ENCODE peak calls at places on chromosome 9, in seven cellular contexts. One of them, this sample, is unnamed.

GRCh38 chr9:114078021-114078780 is at the start of gene AMBP:
- DNase-seq in skeletal muscle cell: no peak
- DNase-seq in fibroblast of the aortic adventitia: no peak
- DNase-seq in lower leg skin: no peak
- DNase-seq in CD8-positive, alpha-beta memory T cell: no peak
- DNase-seq in endodermal cell: no peak
- DNase-seq in effector memory CD4-positive, alpha-beta T cell: no peak
- DNase-seq in this sample: no peak

GRCh38 chr9:130185494-130186005 is 13.3 kb downstream of the NCS1 start:
- DNase-seq in skeletal muscle cell: no peak
- DNase-seq in fibroblast of the aortic adventitia: no peak
- DNase-seq in lower leg skin: no peak
- DNase-seq in CD8-positive, alpha-beta memory T cell: no peak
- DNase-seq in endodermal cell: no peak
- DNase-seq in effector memory CD4-positive, alpha-beta T cell: no peak
- DNase-seq in this sample: no peak

GRCh38 chr9:88090151-88090581 is 48.1 kb downstream of the SPATA31C2 start:
- DNase-seq in skeletal muscle cell: no peak
- DNase-seq in fibroblast of the aortic adventitia: peak
- DNase-seq in lower leg skin: no peak
- DNase-seq in CD8-positive, alpha-beta memory T cell: no peak
- DNase-seq in endodermal cell: peak
- DNase-seq in effector memory CD4-positive, alpha-beta T cell: no peak
- DNase-seq in this sample: no peak

GRCh38 chr9:5269249-5269715 is 35.2 kb downstream of the RLN2 start:
- DNase-seq in skeletal muscle cell: no peak
- DNase-seq in fibroblast of the aortic adventitia: peak
- DNase-seq in lower leg skin: no peak
- DNase-seq in CD8-positive, alpha-beta memory T cell: no peak
- DNase-seq in endodermal cell: peak
- DNase-seq in effector memory CD4-positive, alpha-beta T cell: no peak
- DNase-seq in this sample: no peak

GRCh38 chr9:22041792-22042191 is 32.7 kb upstream of the CDKN2B start:
- DNase-seq in skeletal muscle cell: no peak
- DNase-seq in fibroblast of the aortic adventitia: peak
- DNase-seq in lower leg skin: peak
- DNase-seq in CD8-positive, alpha-beta memory T cell: no peak
- DNase-seq in endodermal cell: no peak
- DNase-seq in effector memory CD4-positive, alpha-beta T cell: no peak
- DNase-seq in this sample: no peak

GRCh38 chr9:132744881-132745761 is 74.9 kb downstream of the GTF3C4 start:
- DNase-seq in skeletal muscle cell: no peak
- DNase-seq in fibroblast of the aortic adventitia: no peak
- DNase-seq in lower leg skin: no peak
- DNase-seq in CD8-positive, alpha-beta memory T cell: no peak
- DNase-seq in endodermal cell: peak
- DNase-seq in effector memory CD4-positive, alpha-beta T cell: no peak
- DNase-seq in this sample: no peak

GRCh38 chr9:18474778-18475177 is 825 bp downstream of the ADAMTSL1 start:
- DNase-seq in skeletal muscle cell: no peak
- DNase-seq in fibroblast of the aortic adventitia: peak
- DNase-seq in lower leg skin: no peak
- DNase-seq in CD8-positive, alpha-beta memory T cell: no peak
- DNase-seq in endodermal cell: no peak
- DNase-seq in effector memory CD4-positive, alpha-beta T cell: no peak
- DNase-seq in this sample: no peak

GRCh38 chr9:123642291-123643278 is 286.6 kb downstream of the CRB2 start:
- DNase-seq in skeletal muscle cell: peak
- DNase-seq in fibroblast of the aortic adventitia: peak
- DNase-seq in lower leg skin: peak
- DNase-seq in CD8-positive, alpha-beta memory T cell: no peak
- DNase-seq in endodermal cell: no peak
- DNase-seq in effector memory CD4-positive, alpha-beta T cell: no peak
- DNase-seq in this sample: no peak

GRCh38 chr9:16755467-16755866 is 115.0 kb downstream of the BNC2 start:
- DNase-seq in skeletal muscle cell: no peak
- DNase-seq in fibroblast of the aortic adventitia: no peak
- DNase-seq in lower leg skin: no peak
- DNase-seq in CD8-positive, alpha-beta memory T cell: no peak
- DNase-seq in endodermal cell: no peak
- DNase-seq in effector memory CD4-positive, alpha-beta T cell: no peak
- DNase-seq in this sample: no peak

DNA sequence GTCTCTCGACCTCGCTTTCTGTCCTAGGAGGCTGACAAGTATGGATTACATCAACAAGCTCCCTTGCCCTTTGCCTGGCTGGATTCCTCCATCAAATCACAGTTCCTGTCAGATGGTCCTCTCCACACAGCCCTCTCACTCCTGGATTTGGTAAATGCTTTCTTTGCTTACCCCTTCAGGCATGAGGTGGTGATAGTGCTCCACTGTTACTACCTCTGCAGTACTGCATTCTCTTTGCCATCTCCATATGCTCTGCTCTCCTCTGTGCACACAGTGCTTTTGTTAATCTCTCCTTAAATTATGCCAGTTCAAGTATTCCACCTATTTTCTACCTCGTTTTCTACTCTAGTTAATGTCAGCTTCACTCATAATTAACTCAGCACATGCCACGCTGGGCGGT is 279.2 kb downstream of the DMAC1 start:
- DNase-seq in skeletal muscle cell: no peak
- DNase-seq in fibroblast of the aortic adventitia: no peak
- DNase-seq in lower leg skin: no peak
- DNase-seq in CD8-positive, alpha-beta memory T cell: no peak
- DNase-seq in endodermal cell: no peak
- DNase-seq in effector memory CD4-positive, alpha-beta T cell: no peak
- DNase-seq in this sample: no peak
- H3K4me3 ChIP-seq in skeletal muscle cell: no peak
- H3K4me3 ChIP-seq in fibroblast of the aortic adventitia: no peak
- H3K4me3 ChIP-seq in lower leg skin: no peak
- H3K4me3 ChIP-seq in CD8-positive, alpha-beta memory T cell: no peak
- H3K4me3 ChIP-seq in endodermal cell: no peak
- H3K4me3 ChIP-seq in effector memory CD4-positive, alpha-beta T cell: no peak
- H3K4me3 ChIP-seq in this sample: no peak

DNA sequence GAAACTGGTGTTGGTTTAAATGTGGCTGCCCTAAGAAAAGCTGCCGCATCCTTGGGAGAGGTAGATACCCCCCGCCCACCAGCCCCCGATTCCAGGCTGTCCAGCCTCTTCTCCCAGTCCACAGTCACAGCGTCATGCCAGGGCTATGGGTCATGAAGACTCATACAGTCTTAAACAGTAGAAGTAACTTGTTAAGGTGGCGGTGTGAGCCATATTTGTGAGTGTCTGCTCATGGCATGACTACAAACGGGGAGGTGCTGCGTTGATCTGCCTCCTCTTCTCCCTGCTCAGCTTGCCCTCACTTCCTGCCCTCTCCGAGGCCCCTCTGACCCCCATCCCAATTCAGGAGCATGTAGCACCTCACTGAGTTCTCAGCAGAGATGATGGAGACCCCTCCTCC is 20.8 kb downstream of the FGD3 start:
- DNase-seq in skeletal muscle cell: no peak
- DNase-seq in fibroblast of the aortic adventitia: no peak
- DNase-seq in lower leg skin: no peak
- DNase-seq in CD8-positive, alpha-beta memory T cell: no peak
- DNase-seq in endodermal cell: no peak
- DNase-seq in effector memory CD4-positive, alpha-beta T cell: no peak
- DNase-seq in this sample: no peak
- H3K4me3 ChIP-seq in skeletal muscle cell: no peak
- H3K4me3 ChIP-seq in fibroblast of the aortic adventitia: no peak
- H3K4me3 ChIP-seq in lower leg skin: no peak
- H3K4me3 ChIP-seq in CD8-positive, alpha-beta memory T cell: peak
- H3K4me3 ChIP-seq in endodermal cell: no peak
- H3K4me3 ChIP-seq in effector memory CD4-positive, alpha-beta T cell: peak
- H3K4me3 ChIP-seq in this sample: no peak

GRCh38 chr9:13613296-13613695 is 333.8 kb upstream of the MPDZ start:
- DNase-seq in skeletal muscle cell: no peak
- DNase-seq in fibroblast of the aortic adventitia: no peak
- DNase-seq in lower leg skin: no peak
- DNase-seq in CD8-positive, alpha-beta memory T cell: no peak
- DNase-seq in endodermal cell: no peak
- DNase-seq in effector memory CD4-positive, alpha-beta T cell: no peak
- DNase-seq in this sample: no peak
- H3K4me3 ChIP-seq in skeletal muscle cell: no peak
- H3K4me3 ChIP-seq in fibroblast of the aortic adventitia: no peak
- H3K4me3 ChIP-seq in lower leg skin: no peak
- H3K4me3 ChIP-seq in CD8-positive, alpha-beta memory T cell: no peak
- H3K4me3 ChIP-seq in endodermal cell: no peak
- H3K4me3 ChIP-seq in effector memory CD4-positive, alpha-beta T cell: no peak
- H3K4me3 ChIP-seq in this sample: no peak

DNA sequence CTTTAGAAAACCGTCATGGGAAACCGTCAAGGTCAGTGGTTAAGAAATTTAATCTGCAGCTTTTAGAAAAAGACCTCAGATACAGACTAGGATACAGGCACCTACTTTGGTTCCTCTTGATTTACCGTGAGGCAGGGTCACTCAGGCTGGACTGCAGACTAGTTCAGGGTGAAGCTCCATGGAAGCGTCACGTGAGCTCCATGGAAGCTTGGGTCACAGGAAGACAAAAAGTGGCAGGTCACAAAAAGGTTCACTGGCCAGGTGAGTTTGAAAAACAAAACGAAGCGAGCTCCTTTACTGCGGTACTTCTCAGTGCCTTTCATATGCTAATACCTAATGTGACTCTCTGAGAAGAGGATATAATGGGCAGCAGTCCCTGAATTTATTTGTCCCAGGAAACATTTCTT is 43.0 kb downstream of the PRRC2B start:
- DNase-seq in skeletal muscle cell: no peak
- DNase-seq in fibroblast of the aortic adventitia: no peak
- DNase-seq in lower leg skin: no peak
- DNase-seq in CD8-positive, alpha-beta memory T cell: no peak
- DNase-seq in endodermal cell: peak
- DNase-seq in effector memory CD4-positive, alpha-beta T cell: no peak
- DNase-seq in this sample: no peak
- H3K4me3 ChIP-seq in skeletal muscle cell: no peak
- H3K4me3 ChIP-seq in fibroblast of the aortic adventitia: no peak
- H3K4me3 ChIP-seq in lower leg skin: no peak
- H3K4me3 ChIP-seq in CD8-positive, alpha-beta memory T cell: no peak
- H3K4me3 ChIP-seq in endodermal cell: no peak
- H3K4me3 ChIP-seq in effector memory CD4-positive, alpha-beta T cell: no peak
- H3K4me3 ChIP-seq in this sample: no peak

DNA sequence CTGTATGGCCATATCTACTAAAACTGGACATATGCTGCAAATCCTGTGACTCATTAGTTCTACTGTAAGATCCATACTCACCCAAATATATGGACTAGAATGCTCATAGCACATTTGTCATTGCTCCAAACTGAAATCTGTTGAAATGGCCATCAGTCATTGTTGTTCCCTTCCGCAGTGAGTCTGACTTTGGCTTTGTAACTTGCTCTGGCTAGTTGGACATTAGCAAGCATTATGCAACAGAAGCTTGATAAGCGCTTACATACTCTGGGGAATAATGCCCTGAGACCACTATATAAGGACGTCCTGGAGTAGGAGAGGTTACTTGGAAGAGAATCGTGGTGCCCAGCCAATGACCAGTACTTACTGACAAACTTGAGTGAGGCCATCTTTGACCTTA is 9.0 kb downstream of the KIAA1958 start:
- DNase-seq in skeletal muscle cell: no peak
- DNase-seq in fibroblast of the aortic adventitia: no peak
- DNase-seq in lower leg skin: no peak
- DNase-seq in CD8-positive, alpha-beta memory T cell: no peak
- DNase-seq in endodermal cell: no peak
- DNase-seq in effector memory CD4-positive, alpha-beta T cell: no peak
- DNase-seq in this sample: no peak
- H3K4me3 ChIP-seq in skeletal muscle cell: no peak
- H3K4me3 ChIP-seq in fibroblast of the aortic adventitia: no peak
- H3K4me3 ChIP-seq in lower leg skin: no peak
- H3K4me3 ChIP-seq in CD8-positive, alpha-beta memory T cell: no peak
- H3K4me3 ChIP-seq in endodermal cell: no peak
- H3K4me3 ChIP-seq in effector memory CD4-positive, alpha-beta T cell: no peak
- H3K4me3 ChIP-seq in this sample: no peak

GRCh38 chr9:110936719-110937452 is 101.4 kb downstream of the LPAR1 start:
- DNase-seq in skeletal muscle cell: peak
- DNase-seq in fibroblast of the aortic adventitia: peak
- DNase-seq in lower leg skin: no peak
- DNase-seq in CD8-positive, alpha-beta memory T cell: no peak
- DNase-seq in endodermal cell: no peak
- DNase-seq in effector memory CD4-positive, alpha-beta T cell: no peak
- DNase-seq in this sample: no peak
- H3K4me3 ChIP-seq in skeletal muscle cell: no peak
- H3K4me3 ChIP-seq in fibroblast of the aortic adventitia: no peak
- H3K4me3 ChIP-seq in lower leg skin: no peak
- H3K4me3 ChIP-seq in CD8-positive, alpha-beta memory T cell: no peak
- H3K4me3 ChIP-seq in endodermal cell: no peak
- H3K4me3 ChIP-seq in effector memory CD4-positive, alpha-beta T cell: no peak
- H3K4me3 ChIP-seq in this sample: peak

GRCh38 chr9:124780757-124781151 is 3.8 kb downstream of the OLFML2A start:
- DNase-seq in skeletal muscle cell: no peak
- DNase-seq in fibroblast of the aortic adventitia: no peak
- DNase-seq in lower leg skin: no peak
- DNase-seq in CD8-positive, alpha-beta memory T cell: no peak
- DNase-seq in endodermal cell: no peak
- DNase-seq in effector memory CD4-positive, alpha-beta T cell: no peak
- DNase-seq in this sample: no peak

GRCh38 chr9:124780060-124780756 is 3.3 kb downstream of the OLFML2A start:
- DNase-seq in skeletal muscle cell: no peak
- DNase-seq in fibroblast of the aortic adventitia: no peak
- DNase-seq in lower leg skin: peak
- DNase-seq in CD8-positive, alpha-beta memory T cell: no peak
- DNase-seq in endodermal cell: peak
- DNase-seq in effector memory CD4-positive, alpha-beta T cell: no peak
- DNase-seq in this sample: no peak

GRCh38 chr9:124778575-124779367 is 1.8 kb downstream of the OLFML2A start:
- DNase-seq in skeletal muscle cell: no peak
- DNase-seq in fibroblast of the aortic adventitia: no peak
- DNase-seq in lower leg skin: peak
- DNase-seq in CD8-positive, alpha-beta memory T cell: no peak
- DNase-seq in endodermal cell: peak
- DNase-seq in effector memory CD4-positive, alpha-beta T cell: no peak
- DNase-seq in this sample: no peak

GRCh38 chr9:124776952-124777645 is at the start of gene OLFML2A:
- DNase-seq in skeletal muscle cell: no peak
- DNase-seq in fibroblast of the aortic adventitia: no peak
- DNase-seq in lower leg skin: no peak
- DNase-seq in CD8-positive, alpha-beta memory T cell: peak
- DNase-seq in endodermal cell: peak
- DNase-seq in effector memory CD4-positive, alpha-beta T cell: no peak
- DNase-seq in this sample: no peak

DNA sequence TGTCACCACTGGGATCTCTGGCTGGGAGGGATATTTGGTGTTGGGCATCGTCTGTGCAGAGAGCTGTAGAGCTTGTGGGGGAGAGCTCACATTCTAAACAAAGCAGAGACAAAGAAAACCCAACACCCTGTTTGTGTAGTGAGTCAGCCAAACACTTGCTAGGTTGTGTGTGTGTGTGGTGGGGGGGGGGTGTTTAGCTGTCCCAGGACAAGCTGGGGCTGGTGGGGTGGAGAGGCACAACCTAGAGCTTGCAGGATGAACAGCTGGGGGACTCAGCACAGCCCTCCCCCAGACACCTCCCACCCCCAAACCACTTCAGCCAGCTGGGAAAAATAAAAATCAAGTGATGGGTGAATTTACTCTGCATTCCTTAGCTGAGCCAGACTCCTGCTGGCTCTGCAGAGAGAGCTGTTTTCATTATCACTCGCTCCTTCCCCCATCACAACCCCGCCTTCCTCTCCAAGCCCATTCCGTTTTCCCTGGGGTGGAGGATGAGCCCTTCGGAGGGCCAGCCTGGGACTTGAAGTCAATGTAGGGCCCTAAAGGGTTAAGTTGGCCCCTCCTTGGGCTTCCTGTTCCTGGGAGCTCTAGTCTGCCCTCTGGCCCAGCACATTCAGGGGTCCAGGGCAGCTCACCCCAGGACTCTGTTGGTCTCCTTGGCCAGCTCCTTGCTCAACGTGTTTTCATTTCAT is 2.6 kb downstream of the OLFML2A start:
- DNase-seq in skeletal muscle cell: peak
- DNase-seq in fibroblast of the aortic adventitia: peak
- DNase-seq in lower leg skin: peak
- DNase-seq in CD8-positive, alpha-beta memory T cell: no peak
- DNase-seq in endodermal cell: peak
- DNase-seq in effector memory CD4-positive, alpha-beta T cell: no peak
- DNase-seq in this sample: no peak
- H3K4me3 ChIP-seq in skeletal muscle cell: peak
- H3K4me3 ChIP-seq in fibroblast of the aortic adventitia: no peak
- H3K4me3 ChIP-seq in lower leg skin: no peak
- H3K4me3 ChIP-seq in CD8-positive, alpha-beta memory T cell: no peak
- H3K4me3 ChIP-seq in endodermal cell: no peak
- H3K4me3 ChIP-seq in effector memory CD4-positive, alpha-beta T cell: no peak
- H3K4me3 ChIP-seq in this sample: no peak